ENCODE peak calls at places on chromosomes 5 and 9, in nine cellular contexts. One of them, this sample, is unnamed.

GRCh38 chr9:110784309-110784708 is 115.7 kb downstream of the MUSK start:
- DNase-seq in astrocyte: no peak
- DNase-seq in GM12865: no peak
- DNase-seq in foreskin fibroblast: no peak
- DNase-seq in upper lobe of right lung: no peak
- DNase-seq in mammary epithelial cell: no peak
- DNase-seq in iPS DF 6.9: no peak
- DNase-seq in brain microvascular endothelial cell: no peak
- DNase-seq in A549: no peak
- DNase-seq in this sample: no peak

GRCh38 chr5:144032375-144032774 is 138.1 kb downstream of the YIPF5 start:
- DNase-seq in astrocyte: no peak
- DNase-seq in GM12865: no peak
- DNase-seq in foreskin fibroblast: no peak
- DNase-seq in upper lobe of right lung: no peak
- DNase-seq in mammary epithelial cell: no peak
- DNase-seq in iPS DF 6.9: no peak
- DNase-seq in brain microvascular endothelial cell: no peak
- DNase-seq in A549: no peak
- DNase-seq in this sample: no peak

GRCh38 chr5:82259172-82259800 is 18.9 kb downstream of the RPS23 start:
- DNase-seq in astrocyte: peak
- DNase-seq in GM12865: no peak
- DNase-seq in foreskin fibroblast: peak
- DNase-seq in upper lobe of right lung: no peak
- DNase-seq in mammary epithelial cell: peak
- DNase-seq in iPS DF 6.9: no peak
- DNase-seq in brain microvascular endothelial cell: peak
- DNase-seq in A549: peak
- DNase-seq in this sample: peak

GRCh38 chr5:32523625-32524024 is 61.7 kb upstream of the SUB1 start:
- DNase-seq in astrocyte: no peak
- DNase-seq in GM12865: no peak
- DNase-seq in foreskin fibroblast: no peak
- DNase-seq in upper lobe of right lung: no peak
- DNase-seq in mammary epithelial cell: no peak
- DNase-seq in iPS DF 6.9: no peak
- DNase-seq in brain microvascular endothelial cell: no peak
- DNase-seq in A549: no peak
- DNase-seq in this sample: no peak

GRCh38 chr9:35518212-35518917 is 28.5 kb downstream of the RUSC2 start:
- DNase-seq in astrocyte: peak
- DNase-seq in GM12865: no peak
- DNase-seq in foreskin fibroblast: peak
- DNase-seq in upper lobe of right lung: no peak
- DNase-seq in mammary epithelial cell: peak
- DNase-seq in iPS DF 6.9: no peak
- DNase-seq in brain microvascular endothelial cell: peak
- DNase-seq in A549: peak
- DNase-seq in this sample: peak

GRCh38 chr9:134618163-134618822 is 23.3 kb upstream of the COL5A1 start:
- DNase-seq in astrocyte: no peak
- DNase-seq in GM12865: no peak
- DNase-seq in foreskin fibroblast: no peak
- DNase-seq in upper lobe of right lung: peak
- DNase-seq in mammary epithelial cell: no peak
- DNase-seq in iPS DF 6.9: no peak
- DNase-seq in brain microvascular endothelial cell: no peak
- DNase-seq in A549: no peak
- DNase-seq in this sample: no peak

GRCh38 chr5:2017540-2018389 is 135.0 kb upstream of the IRX4 start:
- DNase-seq in astrocyte: no peak
- DNase-seq in GM12865: peak
- DNase-seq in foreskin fibroblast: no peak
- DNase-seq in upper lobe of right lung: no peak
- DNase-seq in mammary epithelial cell: no peak
- DNase-seq in iPS DF 6.9: no peak
- DNase-seq in brain microvascular endothelial cell: peak
- DNase-seq in A549: peak
- DNase-seq in this sample: peak

GRCh38 chr9:127505396-127506116 is 54.2 kb downstream of the LRSAM1 start:
- DNase-seq in astrocyte: no peak
- DNase-seq in GM12865: peak
- DNase-seq in foreskin fibroblast: no peak
- DNase-seq in upper lobe of right lung: peak
- DNase-seq in mammary epithelial cell: no peak
- DNase-seq in iPS DF 6.9: peak
- DNase-seq in brain microvascular endothelial cell: peak
- DNase-seq in A549: peak
- DNase-seq in this sample: peak

GRCh38 chr5:136108131-136108739 is 24.4 kb upstream of the SMAD5 start:
- DNase-seq in astrocyte: no peak
- DNase-seq in GM12865: peak
- DNase-seq in foreskin fibroblast: no peak
- DNase-seq in upper lobe of right lung: no peak
- DNase-seq in mammary epithelial cell: peak
- DNase-seq in iPS DF 6.9: no peak
- DNase-seq in brain microvascular endothelial cell: no peak
- DNase-seq in A549: no peak
- DNase-seq in this sample: peak

DNA sequence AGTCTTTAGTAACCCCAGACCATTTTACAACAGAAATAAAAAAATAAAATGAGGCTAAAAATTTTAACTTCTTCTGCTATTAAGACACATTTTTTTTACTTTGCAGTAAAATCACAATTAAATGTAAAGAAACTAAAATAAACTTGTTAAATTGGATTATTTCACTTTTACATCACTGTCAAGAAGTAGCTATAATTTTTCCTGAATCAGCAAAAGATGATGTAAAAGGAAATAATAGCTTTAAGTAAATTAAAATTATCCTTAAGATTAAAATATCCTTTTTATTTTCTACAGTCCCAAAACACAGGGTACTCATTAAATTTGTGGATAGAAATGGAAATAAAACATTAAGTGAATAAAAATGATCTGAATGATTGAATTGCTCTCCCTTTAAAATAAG is 44.5 kb downstream of the TMEM232 start:
- DNase-seq in astrocyte: no peak
- DNase-seq in GM12865: no peak
- DNase-seq in foreskin fibroblast: no peak
- DNase-seq in upper lobe of right lung: no peak
- DNase-seq in mammary epithelial cell: no peak
- DNase-seq in iPS DF 6.9: no peak
- DNase-seq in brain microvascular endothelial cell: no peak
- DNase-seq in A549: no peak
- DNase-seq in this sample: no peak
- H3K4me3 ChIP-seq in astrocyte: no peak
- H3K4me3 ChIP-seq in GM12865: no peak
- H3K4me3 ChIP-seq in foreskin fibroblast: no peak
- H3K4me3 ChIP-seq in upper lobe of right lung: no peak
- H3K4me3 ChIP-seq in mammary epithelial cell: no peak
- H3K4me3 ChIP-seq in iPS DF 6.9: no peak
- H3K4me3 ChIP-seq in brain microvascular endothelial cell: no peak
- H3K4me3 ChIP-seq in A549: no peak
- H3K4me3 ChIP-seq in this sample: no peak

DNA sequence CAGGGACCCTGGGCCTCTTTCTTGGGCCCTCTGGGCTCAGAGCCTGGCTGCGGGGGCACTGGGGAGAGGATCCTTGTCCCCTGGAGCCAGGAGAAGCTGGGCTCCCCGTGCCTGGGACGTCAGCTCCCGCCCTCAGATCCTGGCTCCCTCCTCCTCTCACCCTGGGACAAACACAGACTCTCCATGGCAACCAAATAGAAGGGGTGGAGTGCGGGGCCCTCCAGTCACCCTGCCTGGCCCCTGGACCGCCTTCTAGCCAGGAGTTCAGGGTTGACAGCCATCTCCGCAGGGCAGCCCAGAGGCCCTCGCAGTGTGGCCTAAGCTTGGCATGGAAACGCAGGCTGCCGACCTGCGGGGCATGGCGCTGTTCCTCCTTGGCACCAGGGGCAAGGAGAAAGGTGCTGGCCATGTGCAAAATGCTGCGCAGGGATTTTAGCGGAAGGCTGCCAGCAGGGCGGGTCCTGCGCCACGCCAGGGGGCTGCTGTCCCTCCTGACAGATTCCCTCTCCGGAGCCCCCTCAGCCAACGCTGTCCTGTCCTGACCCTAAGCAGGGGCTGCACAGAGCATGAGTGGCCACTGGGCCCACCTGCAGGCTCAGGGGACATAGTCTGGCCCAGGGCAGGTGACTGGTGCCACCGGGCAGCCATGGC is 1.0 kb downstream of the ZDHHC11 start:
- DNase-seq in astrocyte: no peak
- DNase-seq in GM12865: no peak
- DNase-seq in foreskin fibroblast: no peak
- DNase-seq in upper lobe of right lung: peak
- DNase-seq in mammary epithelial cell: no peak
- DNase-seq in iPS DF 6.9: no peak
- DNase-seq in brain microvascular endothelial cell: no peak
- DNase-seq in A549: no peak
- DNase-seq in this sample: no peak
- H3K4me3 ChIP-seq in astrocyte: no peak
- H3K4me3 ChIP-seq in GM12865: no peak
- H3K4me3 ChIP-seq in foreskin fibroblast: no peak
- H3K4me3 ChIP-seq in upper lobe of right lung: peak
- H3K4me3 ChIP-seq in mammary epithelial cell: peak
- H3K4me3 ChIP-seq in iPS DF 6.9: no peak
- H3K4me3 ChIP-seq in brain microvascular endothelial cell: no peak
- H3K4me3 ChIP-seq in A549: no peak
- H3K4me3 ChIP-seq in this sample: no peak

GRCh38 chr9:137544176-137544755 is 5.9 kb downstream of the PNPLA7 start:
- DNase-seq in astrocyte: no peak
- DNase-seq in GM12865: no peak
- DNase-seq in foreskin fibroblast: peak
- DNase-seq in upper lobe of right lung: no peak
- DNase-seq in mammary epithelial cell: no peak
- DNase-seq in iPS DF 6.9: no peak
- DNase-seq in brain microvascular endothelial cell: peak
- DNase-seq in A549: no peak
- DNase-seq in this sample: peak

GRCh38 chr9:137542486-137542885 is 7.7 kb downstream of the PNPLA7 start:
- DNase-seq in astrocyte: no peak
- DNase-seq in GM12865: no peak
- DNase-seq in foreskin fibroblast: no peak
- DNase-seq in upper lobe of right lung: no peak
- DNase-seq in mammary epithelial cell: no peak
- DNase-seq in iPS DF 6.9: no peak
- DNase-seq in brain microvascular endothelial cell: no peak
- DNase-seq in A549: no peak
- DNase-seq in this sample: no peak

GRCh38 chr9:137540536-137540935 is 9.7 kb downstream of the PNPLA7 start:
- DNase-seq in astrocyte: no peak
- DNase-seq in GM12865: no peak
- DNase-seq in foreskin fibroblast: no peak
- DNase-seq in upper lobe of right lung: no peak
- DNase-seq in mammary epithelial cell: no peak
- DNase-seq in iPS DF 6.9: no peak
- DNase-seq in brain microvascular endothelial cell: no peak
- DNase-seq in A549: no peak
- DNase-seq in this sample: no peak

GRCh38 chr9:137545123-137545522 is 5.1 kb downstream of the PNPLA7 start:
- DNase-seq in astrocyte: no peak
- DNase-seq in GM12865: no peak
- DNase-seq in foreskin fibroblast: no peak
- DNase-seq in upper lobe of right lung: no peak
- DNase-seq in mammary epithelial cell: no peak
- DNase-seq in iPS DF 6.9: no peak
- DNase-seq in brain microvascular endothelial cell: peak
- DNase-seq in A549: no peak
- DNase-seq in this sample: no peak

DNA sequence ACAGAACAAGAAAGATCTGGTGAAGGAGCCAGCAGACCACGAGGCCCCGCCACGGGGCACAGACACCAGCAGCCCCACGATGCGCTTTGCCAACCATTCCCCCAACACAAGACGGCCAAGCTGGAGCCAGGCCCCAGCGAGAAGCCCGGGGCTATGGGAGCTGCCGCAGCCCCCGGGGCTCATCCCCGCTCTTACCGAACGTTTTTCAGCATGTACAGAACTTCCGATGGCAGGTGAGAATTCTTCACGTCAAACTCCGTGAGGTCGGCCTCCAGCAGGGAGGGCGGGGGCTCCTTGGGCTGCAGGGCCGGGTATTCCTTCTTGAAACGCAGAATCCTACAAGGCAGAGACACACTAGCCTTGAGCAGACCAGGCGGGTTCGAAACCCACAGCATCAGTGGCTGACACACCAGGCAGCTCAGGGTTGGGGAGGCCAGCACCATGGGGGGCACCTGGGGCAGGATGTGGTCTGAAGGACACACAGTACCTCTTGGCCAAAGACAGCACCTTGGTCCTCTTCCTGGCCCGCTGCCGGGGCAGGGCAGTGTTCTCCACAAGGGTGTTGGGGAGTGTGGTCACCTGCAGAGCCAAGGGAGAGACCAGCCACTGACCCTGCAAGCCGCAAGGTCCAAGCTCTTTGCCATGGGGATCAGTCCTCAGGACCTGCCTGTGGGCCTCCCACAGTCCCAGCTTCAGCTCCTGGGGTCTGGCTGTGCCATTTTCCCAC is 6.8 kb downstream of the PNPLA7 start:
- DNase-seq in astrocyte: no peak
- DNase-seq in GM12865: no peak
- DNase-seq in foreskin fibroblast: no peak
- DNase-seq in upper lobe of right lung: no peak
- DNase-seq in mammary epithelial cell: no peak
- DNase-seq in iPS DF 6.9: no peak
- DNase-seq in brain microvascular endothelial cell: no peak
- DNase-seq in A549: no peak
- DNase-seq in this sample: no peak
- H3K4me3 ChIP-seq in astrocyte: no peak
- H3K4me3 ChIP-seq in GM12865: no peak
- H3K4me3 ChIP-seq in foreskin fibroblast: no peak
- H3K4me3 ChIP-seq in upper lobe of right lung: no peak
- H3K4me3 ChIP-seq in mammary epithelial cell: no peak
- H3K4me3 ChIP-seq in iPS DF 6.9: no peak
- H3K4me3 ChIP-seq in brain microvascular endothelial cell: no peak
- H3K4me3 ChIP-seq in A549: no peak
- H3K4me3 ChIP-seq in this sample: no peak

GRCh38 chr9:112193562-112194288 is 18.6 kb upstream of the SUSD1 start:
- DNase-seq in astrocyte: no peak
- DNase-seq in GM12865: no peak
- DNase-seq in foreskin fibroblast: no peak
- DNase-seq in upper lobe of right lung: no peak
- DNase-seq in mammary epithelial cell: no peak
- DNase-seq in iPS DF 6.9: no peak
- DNase-seq in brain microvascular endothelial cell: no peak
- DNase-seq in A549: no peak
- DNase-seq in this sample: no peak

GRCh38 chr9:112198646-112199045 is 23.5 kb upstream of the SUSD1 start:
- DNase-seq in astrocyte: no peak
- DNase-seq in GM12865: no peak
- DNase-seq in foreskin fibroblast: no peak
- DNase-seq in upper lobe of right lung: no peak
- DNase-seq in mammary epithelial cell: no peak
- DNase-seq in iPS DF 6.9: no peak
- DNase-seq in brain microvascular endothelial cell: no peak
- DNase-seq in A549: no peak
- DNase-seq in this sample: no peak

GRCh38 chr9:112200699-112201098 is 25.6 kb upstream of the SUSD1 start:
- DNase-seq in astrocyte: no peak
- DNase-seq in GM12865: no peak
- DNase-seq in foreskin fibroblast: no peak
- DNase-seq in upper lobe of right lung: no peak
- DNase-seq in mammary epithelial cell: no peak
- DNase-seq in iPS DF 6.9: no peak
- DNase-seq in brain microvascular endothelial cell: no peak
- DNase-seq in A549: no peak
- DNase-seq in this sample: peak

GRCh38 chr9:112194969-112195431 is 19.9 kb upstream of the SUSD1 start:
- DNase-seq in astrocyte: peak
- DNase-seq in GM12865: no peak
- DNase-seq in foreskin fibroblast: no peak
- DNase-seq in upper lobe of right lung: no peak
- DNase-seq in mammary epithelial cell: no peak
- DNase-seq in iPS DF 6.9: no peak
- DNase-seq in brain microvascular endothelial cell: no peak
- DNase-seq in A549: no peak
- DNase-seq in this sample: no peak
- H3K4me3 ChIP-seq in astrocyte: no peak
- H3K4me3 ChIP-seq in GM12865: no peak
- H3K4me3 ChIP-seq in foreskin fibroblast: no peak
- H3K4me3 ChIP-seq in upper lobe of right lung: no peak
- H3K4me3 ChIP-seq in mammary epithelial cell: no peak
- H3K4me3 ChIP-seq in iPS DF 6.9: no peak
- H3K4me3 ChIP-seq in brain microvascular endothelial cell: no peak
- H3K4me3 ChIP-seq in A549: no peak
- H3K4me3 ChIP-seq in this sample: no peak

This sample was measured in epithelial cell of esophagus.